ENCODE peak calls at places on chromosome 4, in four cellular contexts. One of them, this sample, is unnamed. For H3K36me3, the result is how much of the 10 kb centered on the place peaks cover.

GRCh38 chr4:117777721-117778120 is 256.6 kb upstream of the NDST3 start:
- DNase-seq in suprapubic skin: no peak
- DNase-seq in breast epithelium: no peak
- DNase-seq in ovary: no peak
- DNase-seq in this sample: no peak

GRCh38 chr4:123587983-123588494 is 191.4 kb downstream of the SPRY1 start:
- DNase-seq in suprapubic skin: peak
- DNase-seq in breast epithelium: no peak
- DNase-seq in ovary: peak
- DNase-seq in this sample: no peak

GRCh38 chr4:113328514-113328913 is 279.1 kb downstream of the ANK2 start:
- DNase-seq in suprapubic skin: no peak
- DNase-seq in breast epithelium: no peak
- DNase-seq in ovary: peak
- DNase-seq in this sample: no peak

GRCh38 chr4:124964251-124964650 is 251.7 kb upstream of the ANKRD50 start:
- DNase-seq in suprapubic skin: no peak
- DNase-seq in breast epithelium: no peak
- DNase-seq in ovary: no peak
- DNase-seq in this sample: no peak

GRCh38 chr4:3305610-3306371 is 13.0 kb downstream of the RGS12 start:
- DNase-seq in suprapubic skin: no peak
- DNase-seq in breast epithelium: peak
- DNase-seq in ovary: no peak
- DNase-seq in this sample: peak

GRCh38 chr4:181860157-181860556 is 383.0 kb upstream of the TENM3 start:
- DNase-seq in suprapubic skin: no peak
- DNase-seq in breast epithelium: no peak
- DNase-seq in ovary: no peak
- DNase-seq in this sample: no peak

GRCh38 chr4:95095352-95095974 is 337.7 kb downstream of the BMPR1B start:
- DNase-seq in suprapubic skin: no peak
- DNase-seq in breast epithelium: no peak
- DNase-seq in ovary: peak
- DNase-seq in this sample: no peak

GRCh38 chr4:148397006-148397673 is 45.1 kb downstream of the NR3C2 start:
- DNase-seq in suprapubic skin: no peak
- DNase-seq in breast epithelium: no peak
- DNase-seq in ovary: no peak
- DNase-seq in this sample: no peak

GRCh38 chr4:80027611-80028010 is 45.4 kb downstream of the ANTXR2 start:
- DNase-seq in suprapubic skin: no peak
- DNase-seq in breast epithelium: no peak
- DNase-seq in ovary: no peak
- DNase-seq in this sample: no peak

GRCh38 chr4:77927991-77928925 is 65.6 kb downstream of the MRPL1 start:
- DNase-seq in suprapubic skin: no peak
- DNase-seq in breast epithelium: no peak
- DNase-seq in ovary: no peak
- DNase-seq in this sample: no peak

GRCh38 chr4:3718462-3718861 is 47.7 kb upstream of the ADRA2C start:
- DNase-seq in suprapubic skin: no peak
- DNase-seq in breast epithelium: no peak
- DNase-seq in ovary: no peak
- DNase-seq in this sample: no peak

GRCh38 chr4:109046549-109047171 is 255.8 kb downstream of the COL25A1 start:
- DNase-seq in suprapubic skin: no peak
- DNase-seq in breast epithelium: no peak
- DNase-seq in ovary: peak
- DNase-seq in this sample: no peak

GRCh38 chr4:87717276-87718031 is 67.4 kb downstream of the DMP1 start:
- DNase-seq in suprapubic skin: no peak
- DNase-seq in breast epithelium: no peak
- DNase-seq in ovary: no peak
- DNase-seq in this sample: no peak

GRCh38 chr4:156941940-156942548 is 29.6 kb downstream of the PDGFC start:
- DNase-seq in suprapubic skin: no peak
- DNase-seq in breast epithelium: peak
- DNase-seq in ovary: peak
- DNase-seq in this sample: no peak

GRCh38 chr4:143099693-143100092 is 85.0 kb upstream of the USP38 start:
- DNase-seq in suprapubic skin: no peak
- DNase-seq in breast epithelium: no peak
- DNase-seq in ovary: no peak
- DNase-seq in this sample: no peak

GRCh38 chr4:143091862-143092261 is 92.9 kb upstream of the USP38 start:
- DNase-seq in suprapubic skin: no peak
- DNase-seq in breast epithelium: no peak
- DNase-seq in ovary: no peak
- DNase-seq in this sample: no peak

GRCh38 chr4:143097751-143098150 is 87.0 kb upstream of the USP38 start:
- DNase-seq in suprapubic skin: no peak
- DNase-seq in breast epithelium: no peak
- DNase-seq in ovary: no peak
- DNase-seq in this sample: no peak

GRCh38 chr4:143089847-143090246 is 94.9 kb upstream of the USP38 start:
- DNase-seq in suprapubic skin: no peak
- DNase-seq in breast epithelium: no peak
- DNase-seq in ovary: no peak
- DNase-seq in this sample: no peak

GRCh38 chr4:143095447-143095846 is 89.3 kb upstream of the USP38 start:
- DNase-seq in suprapubic skin: no peak
- DNase-seq in breast epithelium: no peak
- DNase-seq in ovary: no peak
- DNase-seq in this sample: no peak
- H3K36me3 ChIP-seq in suprapubic skin: under half
- H3K36me3 ChIP-seq in breast epithelium: under half
- H3K36me3 ChIP-seq in ovary: under half
- H3K36me3 ChIP-seq in this sample: under half

GRCh38 chr4:73419106-73420038 is 15.3 kb downstream of the ALB start:
- DNase-seq in suprapubic skin: no peak
- DNase-seq in breast epithelium: no peak
- DNase-seq in ovary: no peak
- DNase-seq in this sample: no peak
- TF ChIP-seq POLR2A in suprapubic skin: no peak
- TF ChIP-seq POLR2A in breast epithelium: no peak
- TF ChIP-seq POLR2A in ovary: no peak
- TF ChIP-seq POLR2A in this sample: peak

DNA sequence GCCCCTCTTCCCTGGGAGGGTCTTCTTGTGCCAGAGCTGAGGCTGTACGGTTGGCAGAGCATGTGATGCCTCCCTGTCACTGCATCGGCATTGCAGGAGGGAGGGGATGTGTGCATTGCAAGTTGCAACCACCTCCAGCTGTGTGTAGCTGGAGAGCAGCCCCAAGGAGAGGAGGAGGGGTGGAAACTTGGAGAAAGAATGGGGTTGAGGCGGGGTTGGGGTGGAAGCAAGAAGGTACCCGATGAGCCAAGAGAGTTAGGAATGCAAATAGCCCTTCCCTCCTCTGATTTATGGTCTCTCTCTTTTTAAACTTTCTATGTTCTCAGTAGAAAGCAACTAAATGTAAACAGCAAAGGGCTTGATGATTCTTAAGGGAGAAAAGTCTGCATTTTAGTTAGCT is 48.1 kb upstream of the MND1 start:
- DNase-seq in suprapubic skin: no peak
- DNase-seq in breast epithelium: no peak
- DNase-seq in ovary: peak
- DNase-seq in this sample: no peak
- H3K36me3 ChIP-seq in suprapubic skin: under half
- H3K36me3 ChIP-seq in breast epithelium: under half
- H3K36me3 ChIP-seq in ovary: under half
- H3K36me3 ChIP-seq in this sample: under half

GRCh38 chr4:48906283-48907173 is at the start of gene OCIAD2:
- DNase-seq in suprapubic skin: peak
- DNase-seq in breast epithelium: peak
- DNase-seq in ovary: peak
- DNase-seq in this sample: peak
- TF ChIP-seq POLR2A in suprapubic skin: no peak
- TF ChIP-seq POLR2A in breast epithelium: no peak
- TF ChIP-seq POLR2A in ovary: no peak
- TF ChIP-seq POLR2A in this sample: peak

GRCh38 chr4:11119474-11119873 is 309.2 kb downstream of the HS3ST1 start:
- DNase-seq in suprapubic skin: no peak
- DNase-seq in breast epithelium: no peak
- DNase-seq in ovary: no peak
- DNase-seq in this sample: no peak
- H3K36me3 ChIP-seq in suprapubic skin: under half
- H3K36me3 ChIP-seq in breast epithelium: under half
- H3K36me3 ChIP-seq in ovary: under half
- H3K36me3 ChIP-seq in this sample: under half